ENCODE peak calls at places on chromosome 17, in four cellular contexts. One of them, this sample, is unnamed.

GRCh38 chr17:48213797-48214196 is 106.2 kb downstream of the SNX11 start:
- DNase-seq in A549: no peak
- DNase-seq in HepG2: no peak
- DNase-seq in K562: no peak
- DNase-seq in this sample: no peak

GRCh38 chr17:46964315-46965265 is 14.5 kb downstream of the RPRML start:
- DNase-seq in A549: no peak
- DNase-seq in HepG2: no peak
- DNase-seq in K562: peak; percentile 49
- DNase-seq in this sample: no peak

GRCh38 chr17:44996304-44996703 is 28.2 kb upstream of the C1QL1 start:
- DNase-seq in A549: no peak
- DNase-seq in HepG2: no peak
- DNase-seq in K562: no peak
- DNase-seq in this sample: no peak

GRCh38 chr17:65320856-65321255 is 183.7 kb downstream of the RGS9 start:
- DNase-seq in A549: no peak
- DNase-seq in HepG2: no peak
- DNase-seq in K562: no peak
- DNase-seq in this sample: no peak

GRCh38 chr17:56933151-56933745 is 19.4 kb upstream of the TRIM25 start:
- DNase-seq in A549: no peak
- DNase-seq in HepG2: no peak
- DNase-seq in K562: no peak
- DNase-seq in this sample: no peak

GRCh38 chr17:40564195-40564882 is 933 bp downstream of the CCR7 start:
- DNase-seq in A549: no peak
- DNase-seq in HepG2: no peak
- DNase-seq in K562: no peak
- DNase-seq in this sample: no peak

GRCh38 chr17:45146166-45146565 is 2.1 kb upstream of the HEXIM1 start:
- DNase-seq in A549: no peak
- DNase-seq in HepG2: no peak
- DNase-seq in K562: no peak
- DNase-seq in this sample: no peak

GRCh38 chr17:76132574-76133338 is 8.3 kb downstream of the FOXJ1 start:
- DNase-seq in A549: no peak
- DNase-seq in HepG2: peak; percentile 79
- DNase-seq in K562: no peak
- DNase-seq in this sample: peak; percentile 89

GRCh38 chr17:81814748-81815645 is 11.0 kb downstream of the GCGR start:
- DNase-seq in A549: no peak
- DNase-seq in HepG2: peak; percentile 47
- DNase-seq in K562: no peak
- DNase-seq in this sample: no peak

GRCh38 chr17:46192484-46193245 is 564 bp downstream of the KANSL1 start:
- DNase-seq in A549: peak; percentile 89
- DNase-seq in HepG2: peak; percentile 68
- DNase-seq in K562: peak; percentile 82
- DNase-seq in this sample: no peak

GRCh38 chr17:56038136-56038535 is 115.1 kb upstream of the ANKFN1 start:
- DNase-seq in A549: no peak
- DNase-seq in HepG2: no peak
- DNase-seq in K562: no peak
- DNase-seq in this sample: no peak

GRCh38 chr17:55709984-55710383 is 12.7 kb downstream of the TMEM100 start:
- DNase-seq in A549: no peak
- DNase-seq in HepG2: no peak
- DNase-seq in K562: no peak
- DNase-seq in this sample: no peak

GRCh38 chr17:74446551-74447500 is 14.9 kb downstream of the GPRC5C start:
- DNase-seq in A549: no peak
- DNase-seq in HepG2: no peak
- DNase-seq in K562: no peak
- DNase-seq in this sample: no peak

GRCh38 chr17:34537445-34537844 is 41.9 kb upstream of the TMEM132E start:
- DNase-seq in A549: no peak
- DNase-seq in HepG2: no peak
- DNase-seq in K562: no peak
- DNase-seq in this sample: no peak

GRCh38 chr17:56629450-56630187 is 36.1 kb downstream of the NOG start:
- DNase-seq in A549: peak; percentile 77
- DNase-seq in HepG2: peak; percentile 10
- DNase-seq in K562: peak; percentile 11
- DNase-seq in this sample: peak; percentile 50

GRCh38 chr17:42112552-42113176 is at the start of gene DHX58:
- DNase-seq in A549: peak; percentile 54
- DNase-seq in HepG2: peak; percentile 64
- DNase-seq in K562: peak; percentile 68
- DNase-seq in this sample: no peak

GRCh38 chr17:7834554-7834890 is 505 bp downstream of the KDM6B start:
- DNase-seq in A549: peak; percentile 50
- DNase-seq in HepG2: peak; percentile 64
- DNase-seq in K562: peak; percentile 64
- DNase-seq in this sample: no peak

GRCh38 chr17:78653382-78653781 is 76.2 kb upstream of the DNAH17 start:
- DNase-seq in A549: no peak
- DNase-seq in HepG2: no peak
- DNase-seq in K562: no peak
- DNase-seq in this sample: no peak

GRCh38 chr17:44122825-44123355 is 551 bp downstream of the HDAC5 start:
- DNase-seq in A549: no peak
- DNase-seq in HepG2: no peak
- DNase-seq in K562: no peak
- DNase-seq in this sample: no peak

GRCh38 chr17:72588961-72589360 is 468.1 kb downstream of the SOX9 start:
- DNase-seq in A549: peak; percentile 82
- DNase-seq in HepG2: peak; percentile 67
- DNase-seq in K562: no peak
- DNase-seq in this sample: no peak

GRCh38 chr17:35486920-35487727 is 38.6 kb upstream of the SLFN13 start:
- DNase-seq in A549: peak; percentile 28
- DNase-seq in HepG2: no peak
- DNase-seq in K562: peak; percentile 41
- DNase-seq in this sample: no peak

GRCh38 chr17:78257810-78258322 is 26.4 kb downstream of the TMEM235 start:
- DNase-seq in A549: no peak
- DNase-seq in HepG2: no peak
- DNase-seq in K562: peak; percentile 59
- DNase-seq in this sample: no peak

GRCh38 chr17:76550712-76551615 is 11.1 kb downstream of the PRCD start:
- DNase-seq in A549: no peak
- DNase-seq in HepG2: peak; percentile 87
- DNase-seq in K562: no peak
- DNase-seq in this sample: no peak

GRCh38 chr17:36459601-36460000 is 26.9 kb upstream of the ZNHIT3 start:
- DNase-seq in A549: no peak
- DNase-seq in HepG2: no peak
- DNase-seq in K562: no peak
- DNase-seq in this sample: no peak

GRCh38 chr17:57927048-57927723 is 28.0 kb downstream of the CUEDC1 start:
- DNase-seq in A549: no peak
- DNase-seq in HepG2: no peak
- DNase-seq in K562: no peak
- DNase-seq in this sample: no peak

GRCh38 chr17:19003966-19004600 is 481 bp downstream of the FAM83G start:
- DNase-seq in A549: peak; percentile 75
- DNase-seq in HepG2: peak; percentile 50
- DNase-seq in K562: peak; percentile 41
- DNase-seq in this sample: no peak

GRCh38 chr17:57158296-57158695 is 73.2 kb downstream of the AKAP1 start:
- DNase-seq in A549: no peak
- DNase-seq in HepG2: no peak
- DNase-seq in K562: no peak
- DNase-seq in this sample: no peak

GRCh38 chr17:47816947-47817346 is 4.6 kb downstream of the OSBPL7 start:
- DNase-seq in A549: no peak
- DNase-seq in HepG2: no peak
- DNase-seq in K562: no peak
- DNase-seq in this sample: no peak

GRCh38 chr17:45144199-45145034 is 3.9 kb upstream of the HEXIM1 start:
- DNase-seq in A549: no peak
- DNase-seq in HepG2: no peak
- DNase-seq in K562: peak; percentile 65
- DNase-seq in this sample: no peak

GRCh38 chr17:7502987-7503386 is 18.8 kb downstream of the POLR2A start:
- DNase-seq in A549: no peak
- DNase-seq in HepG2: no peak
- DNase-seq in K562: peak; percentile 17
- DNase-seq in this sample: no peak

GRCh38 chr17:65633988-65634387 is 72.5 kb upstream of the AXIN2 start:
- DNase-seq in A549: no peak
- DNase-seq in HepG2: peak; percentile 89
- DNase-seq in K562: no peak
- DNase-seq in this sample: no peak

GRCh38 chr17:39084558-39084957 is 66.9 kb downstream of the PLXDC1 start:
- DNase-seq in A549: no peak
- DNase-seq in HepG2: no peak
- DNase-seq in K562: no peak
- DNase-seq in this sample: no peak

GRCh38 chr17:43401293-43401692 is 2.5 kb downstream of the ARL4D start:
- DNase-seq in A549: peak; percentile 81
- DNase-seq in HepG2: no peak
- DNase-seq in K562: no peak
- DNase-seq in this sample: no peak

GRCh38 chr17:76452102-76452645 is 778 bp downstream of the UBE2O start:
- DNase-seq in A549: no peak
- DNase-seq in HepG2: no peak
- DNase-seq in K562: peak; percentile 42
- DNase-seq in this sample: no peak

GRCh38 chr17:47703191-47703591 is 9.2 kb downstream of the TBKBP1 start:
- DNase-seq in A549: no peak
- DNase-seq in HepG2: no peak
- DNase-seq in K562: no peak
- DNase-seq in this sample: no peak

GRCh38 chr17:4498461-4499397 is at the start of gene SPNS2:
- DNase-seq in A549: peak; percentile 93
- DNase-seq in HepG2: no peak
- DNase-seq in K562: peak; percentile 59
- DNase-seq in this sample: peak; percentile 85
- TF ChIP-seq CEBPB in A549: no peak
- TF ChIP-seq CEBPB in HepG2: no peak
- TF ChIP-seq CEBPB in K562: no peak
- TF ChIP-seq CEBPB in this sample: no peak

GRCh38 chr17:80270836-80271235 is 10.2 kb downstream of the RNF213 start:
- DNase-seq in A549: peak; percentile 69
- DNase-seq in HepG2: peak; percentile 62
- DNase-seq in K562: peak; percentile 75
- DNase-seq in this sample: peak; percentile 34
- TF ChIP-seq PHF8 in A549: no peak
- TF ChIP-seq PHF8 in HepG2: no peak
- TF ChIP-seq PHF8 in K562: no peak
- TF ChIP-seq PHF8 in this sample: no peak

DNA sequence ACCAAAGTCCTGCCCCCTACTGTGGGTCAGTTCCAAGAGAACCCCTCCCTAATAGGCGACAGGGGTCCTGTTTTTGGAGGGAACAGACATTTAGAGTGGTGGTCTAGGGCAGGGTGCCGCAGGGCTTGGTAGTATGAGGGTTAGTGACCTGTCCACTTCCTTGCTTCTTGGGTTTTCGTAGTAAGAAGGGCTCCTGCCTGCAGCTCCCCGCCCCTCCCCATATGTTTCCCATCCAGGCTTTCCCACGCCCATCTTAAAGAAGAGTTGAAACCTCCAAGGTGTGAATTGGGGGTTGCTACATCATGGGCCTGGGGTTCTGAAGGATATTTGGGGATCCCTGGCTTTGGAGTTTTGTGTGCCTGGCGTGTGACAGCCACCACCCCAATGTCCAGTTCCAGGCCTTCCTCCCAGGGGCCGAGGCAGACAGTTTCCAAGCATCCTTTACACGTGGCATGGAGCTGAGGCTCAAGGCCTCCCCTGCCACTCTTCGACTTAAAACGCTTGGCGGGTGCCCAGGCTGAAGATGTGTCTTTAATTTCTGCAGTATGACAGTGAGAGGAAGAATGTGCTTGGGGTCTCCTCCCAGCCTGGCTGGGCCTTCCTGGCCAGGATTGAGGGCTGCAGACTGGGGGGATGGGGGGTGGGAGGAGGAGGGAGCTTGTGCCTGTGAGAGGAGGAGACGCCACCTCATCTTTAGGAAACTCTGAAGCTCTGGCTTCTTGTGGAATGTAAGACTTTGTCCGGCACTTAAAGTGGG is 2.3 kb upstream of the COL1A1 start:
- DNase-seq in A549: no peak
- DNase-seq in HepG2: no peak
- DNase-seq in K562: no peak
- DNase-seq in this sample: no peak
- TF ChIP-seq CEBPB in A549: no peak
- TF ChIP-seq CEBPB in HepG2: no peak
- TF ChIP-seq CEBPB in K562: no peak
- TF ChIP-seq CEBPB in this sample: no peak

GRCh38 chr17:17784599-17785264 is 52.1 kb downstream of the SREBF1 start:
- DNase-seq in A549: peak; percentile 69
- DNase-seq in HepG2: peak; percentile 72
- DNase-seq in K562: peak; percentile 42
- DNase-seq in this sample: no peak
- TF ChIP-seq PHF8 in A549: no peak
- TF ChIP-seq PHF8 in HepG2: no peak
- TF ChIP-seq PHF8 in K562: no peak
- TF ChIP-seq PHF8 in this sample: no peak

GRCh38 chr17:63542942-63543821 is 7.1 kb upstream of the DCAF7 start:
- DNase-seq in A549: no peak
- DNase-seq in HepG2: no peak
- DNase-seq in K562: no peak
- DNase-seq in this sample: no peak
- TF ChIP-seq CEBPB in A549: no peak
- TF ChIP-seq CEBPB in HepG2: no peak
- TF ChIP-seq CEBPB in K562: no peak
- TF ChIP-seq CEBPB in this sample: no peak

DNA sequence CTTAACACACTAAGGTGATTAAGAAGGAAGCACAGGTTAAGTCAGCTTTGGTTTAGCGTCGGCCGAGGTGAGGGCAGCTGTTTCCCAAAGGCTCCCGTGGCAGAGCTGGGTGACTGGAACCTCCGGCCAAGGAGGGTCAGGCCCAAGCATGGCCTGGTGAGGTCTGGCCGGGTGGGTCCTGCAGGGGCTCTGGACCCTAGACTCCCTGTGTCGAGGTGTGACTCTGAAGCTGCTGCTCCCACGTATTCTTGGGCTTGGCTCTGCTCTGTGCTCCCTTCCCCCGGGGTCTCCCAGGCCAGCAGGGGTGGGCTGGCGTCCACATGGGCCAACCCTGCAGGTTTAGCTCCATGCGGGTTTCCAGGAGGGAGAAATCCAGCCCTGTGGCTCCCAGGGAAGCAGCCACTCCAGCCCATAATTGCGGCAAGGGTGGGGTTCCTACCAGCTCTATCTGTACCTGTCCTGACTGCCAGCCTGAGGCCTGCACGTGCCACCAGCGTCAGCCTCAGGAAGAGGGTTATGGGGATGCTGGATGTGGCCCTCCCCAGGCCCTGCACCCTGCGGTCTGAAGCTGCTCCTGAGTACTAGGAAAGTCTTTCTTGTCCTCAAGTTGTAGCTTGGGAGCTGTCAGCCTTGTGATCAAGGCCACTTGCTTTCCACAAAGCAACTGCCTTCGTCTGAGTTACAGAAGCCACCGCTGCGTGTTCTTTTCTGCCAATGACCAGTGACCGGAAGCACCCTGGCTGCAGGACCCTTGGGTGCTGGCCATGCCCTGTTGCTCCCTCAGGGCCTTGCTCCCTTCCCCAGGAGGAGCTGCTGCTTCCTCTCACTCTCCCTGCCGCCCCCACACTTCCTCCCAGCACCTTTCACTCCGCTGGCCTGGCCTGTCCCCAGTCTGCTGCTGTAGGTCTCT is 4.8 kb downstream of the CDK5R1 start:
- DNase-seq in A549: no peak
- DNase-seq in HepG2: no peak
- DNase-seq in K562: peak; percentile 52
- DNase-seq in this sample: no peak
- TF ChIP-seq PHF8 in A549: no peak
- TF ChIP-seq PHF8 in HepG2: no peak
- TF ChIP-seq PHF8 in K562: no peak
- TF ChIP-seq PHF8 in this sample: no peak